ENCODE peak calls at places on chromosome 9, in nine cellular contexts. J is mucosa of descending colon, B is Karpas-422, M is transverse colon, X is PC-3, R is T-helper 17 cell, A is H1, Y is A549, T is OCI-LY7. H is an unnamed sample. For H3K9me3, the result is how much of the 10 kb centered on the place peaks cover.

GRCh38 chr9:36959681-36960574 is 74.1 kb downstream of the PAX5 start:
- DNase-seq in M (no peak), Y (no peak), B (no peak), T (no peak), X (no peak), A (no peak), J (no peak), R (no peak), H (no peak)

GRCh38 chr9:87703636-87704276 is 22.2 kb upstream of the CTSL start:
- DNase-seq in T (no peak), M (no peak), R (no peak), Y (no peak), X (peak), J (no peak), A (no peak), B (no peak), H (no peak)

GRCh38 chr9:69594180-69594579 is 78.0 kb downstream of the APBA1 start:
- DNase-seq in Y (no peak), T (no peak), M (no peak), J (no peak), R (no peak), B (no peak), A (no peak), X (no peak), H (no peak)

GRCh38 chr9:37998881-37999311 is 70.1 kb downstream of the SHB start:
- DNase-seq in B (peak), J (no peak), T (no peak), R (no peak), M (no peak), Y (no peak), X (no peak), A (no peak), H (no peak)

GRCh38 chr9:134328841-134329575 is 2.8 kb downstream of the RXRA start:
- DNase-seq in B (no peak), R (no peak), T (no peak), M (peak), Y (no peak), J (peak), A (no peak), X (no peak), H (no peak)

GRCh38 chr9:98989036-98990000 is 45.6 kb downstream of the COL15A1 start:
- DNase-seq in M (peak), Y (peak), T (peak), R (no peak), A (no peak), X (peak), J (no peak), B (peak), H (no peak)

GRCh38 chr9:117074782-117075510 is 339.9 kb downstream of the ASTN2 start:
- DNase-seq in T (no peak), B (no peak), R (no peak), Y (no peak), M (no peak), J (no peak), X (no peak), A (no peak), H (no peak)

GRCh38 chr9:30846644-30847043 is 1537.8 kb upstream of the ACO1 start:
- DNase-seq in B (no peak), X (no peak), Y (no peak), A (no peak), J (no peak), M (no peak), T (no peak), R (no peak), H (no peak)

GRCh38 chr9:16133556-16134227 is 580.8 kb downstream of the CCDC171 start:
- DNase-seq in B (peak), Y (peak), J (peak), M (peak), T (peak), X (peak), A (no peak), R (no peak), H (no peak)

GRCh38 chr9:92990461-92990860 is 43.1 kb downstream of the FGD3 start:
- DNase-seq in A (no peak), T (no peak), M (no peak), J (no peak), R (no peak), Y (no peak), X (no peak), B (no peak), H (no peak)

GRCh38 chr9:120389867-120390266 is 190.1 kb downstream of the CDK5RAP2 start:
- DNase-seq in T (no peak), B (no peak), R (no peak), Y (no peak), M (no peak), J (no peak), A (no peak), X (no peak), H (no peak)

GRCh38 chr9:89872426-89872912 is 267.7 kb downstream of the GADD45G start:
- DNase-seq in T (no peak), J (no peak), A (no peak), R (no peak), X (no peak), Y (no peak), B (no peak), M (no peak), H (no peak)

GRCh38 chr9:78707481-78707977 is 410.6 kb downstream of the PSAT1 start:
- DNase-seq in X (peak), Y (no peak), M (no peak), R (no peak), T (no peak), A (no peak), B (peak), J (no peak), H (no peak)

GRCh38 chr9:88535932-88536324 is 950 bp downstream of the NXNL2 start:
- DNase-seq in T (no peak), R (no peak), J (peak), M (no peak), B (no peak), Y (no peak), A (no peak), X (no peak), H (no peak)

GRCh38 chr9:96073531-96074284 is 198.2 kb downstream of the ERCC6L2 start:
- DNase-seq in Y (no peak), A (no peak), T (no peak), X (peak), J (no peak), B (no peak), M (no peak), R (no peak), H (no peak)

GRCh38 chr9:79858509-79858908 is 286.7 kb downstream of the TLE4 start:
- DNase-seq in M (no peak), T (no peak), X (peak), R (no peak), A (no peak), J (no peak), B (peak), Y (peak), H (no peak)

GRCh38 chr9:124869466-124869985 is 7.6 kb downstream of the ARPC5L start:
- DNase-seq in X (peak), B (peak), T (peak), Y (no peak), J (peak), A (no peak), M (peak), R (peak), H (peak)

GRCh38 chr9:72383978-72384709 is 19.1 kb upstream of the ZFAND5 start:
- DNase-seq in X (peak), R (no peak), A (no peak), B (no peak), J (no peak), M (no peak), Y (no peak), T (no peak), H (no peak)

GRCh38 chr9:125376261-125377226 is 114.9 kb downstream of the GAPVD1 start:
- DNase-seq in Y (no peak), R (no peak), X (no peak), J (no peak), T (no peak), B (no peak), M (no peak), A (no peak), H (no peak)

GRCh38 chr9:98775831-98776441 is 20.4 kb downstream of the ANKS6 start:
- DNase-seq in M (no peak), J (no peak), R (no peak), X (peak), A (no peak), Y (peak), T (peak), B (peak), H (no peak)

GRCh38 chr9:6302417-6302816 is 25.8 kb upstream of the TPD52L3 start:
- DNase-seq in T (no peak), Y (no peak), X (peak), B (no peak), A (no peak), J (no peak), R (no peak), M (no peak), H (no peak)

GRCh38 chr9:114370251-114370984 is 17.4 kb downstream of the AKNA start:
- DNase-seq in A (no peak), T (peak), B (no peak), R (no peak), Y (no peak), X (no peak), J (no peak), M (no peak), H (no peak)

GRCh38 chr9:34892886-34893285 is 65.2 kb upstream of the PHF24 start:
- DNase-seq in A (no peak), B (no peak), M (no peak), X (no peak), J (no peak), Y (no peak), T (no peak), R (no peak), H (no peak)
- H3K9me3 ChIP-seq in A (under half), B (under half), M (under half), X (under half), J (under half), Y (under half), T (under half), R (under half), H (under half)

DNA sequence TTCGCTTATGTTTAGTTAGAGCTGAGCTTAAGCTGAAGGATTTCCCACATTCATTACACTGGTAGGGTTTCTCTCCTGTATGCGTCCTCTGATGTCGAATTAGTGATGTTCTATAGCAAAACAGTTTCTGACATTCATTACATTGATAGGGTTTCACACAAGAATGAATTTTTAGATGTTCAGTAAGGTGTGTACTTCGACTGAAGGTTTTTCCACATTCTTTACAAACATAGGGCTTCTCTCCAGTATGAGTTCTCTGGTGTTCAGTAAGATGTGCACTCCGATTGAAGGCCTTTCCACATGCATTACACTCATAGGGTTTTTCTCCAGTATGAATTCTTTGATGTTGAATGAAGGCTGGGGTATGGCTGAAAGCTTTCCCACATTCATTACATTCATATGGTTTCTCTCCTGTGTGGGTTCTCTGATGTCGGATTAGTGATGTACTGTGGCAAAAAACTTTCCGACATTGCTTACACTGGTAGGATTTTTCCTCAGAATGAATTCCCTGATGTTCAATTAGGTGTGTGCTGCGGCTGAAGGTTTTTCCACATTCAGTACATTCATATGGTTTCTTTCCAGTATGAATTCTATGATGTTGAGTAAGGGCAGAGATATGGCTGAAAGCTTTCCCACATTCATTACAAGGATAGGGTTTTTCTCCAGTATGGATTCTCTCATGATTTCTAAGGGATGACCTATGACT is 14.6 kb downstream of the ZNF883 start:
- DNase-seq in T (no peak), Y (no peak), B (no peak), X (no peak), M (no peak), R (no peak), A (no peak), J (no peak), H (no peak)
- H3K9me3 ChIP-seq in T (under half), Y (half or more), B (under half), X (under half), M (half or more), R (under half), A (half or more), J (half or more), H (under half)

DNA sequence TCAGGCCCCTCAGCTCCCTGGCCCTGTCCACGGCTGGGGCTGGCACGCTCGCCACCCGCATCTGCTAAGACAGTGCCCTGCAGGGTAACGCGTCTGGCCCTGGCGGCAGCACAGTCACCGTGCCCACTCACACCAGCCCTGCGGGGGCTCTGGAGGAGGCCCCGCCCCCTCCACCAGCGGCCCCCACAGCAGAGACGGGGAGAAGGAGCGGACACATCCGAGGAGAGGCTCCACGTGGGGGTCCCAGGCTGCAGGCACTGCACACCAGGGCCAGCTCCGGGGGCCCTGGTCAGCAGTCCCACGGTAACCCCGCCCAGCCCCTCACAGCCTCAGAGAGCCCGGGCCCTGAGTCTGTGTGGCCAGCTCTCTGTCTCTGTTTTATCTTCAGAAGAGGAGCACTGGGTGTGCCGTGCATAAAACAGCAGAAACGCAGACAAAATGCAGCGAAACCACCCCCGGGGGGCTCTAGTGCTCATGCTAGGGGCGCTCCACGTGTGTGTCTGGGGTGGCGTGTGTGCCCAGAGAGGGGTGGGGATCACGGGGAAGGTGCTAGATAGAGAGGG is 47.5 kb upstream of the NRARP start:
- DNase-seq in T (no peak), J (no peak), Y (no peak), M (no peak), A (no peak), B (no peak), X (no peak), R (no peak), H (no peak)
- H3K9me3 ChIP-seq in T (under half), J (under half), Y (under half), M (under half), A (half or more), B (under half), X (under half), R (under half), H (under half)

DNA sequence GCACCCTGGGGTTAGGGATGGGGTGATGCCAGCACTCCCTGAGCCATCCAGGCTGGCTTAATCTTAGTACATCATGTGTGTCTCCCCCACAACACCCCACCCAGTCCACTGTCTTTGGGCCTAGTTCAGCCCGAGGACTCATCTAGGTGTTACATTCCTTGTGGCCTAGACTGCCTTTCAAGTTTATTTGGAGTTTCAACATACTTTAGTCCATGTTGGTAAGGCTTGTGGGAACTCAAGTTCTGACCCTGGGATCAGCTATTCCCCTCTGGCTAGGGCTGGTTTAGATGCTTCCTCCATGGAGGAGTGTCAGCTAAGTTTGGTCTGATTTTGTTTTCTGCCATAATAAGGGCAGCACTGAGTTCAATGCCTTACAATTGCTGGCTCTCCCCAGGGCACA is 302.4 kb downstream of the SMARCA2 start:
- DNase-seq in R (no peak), B (no peak), M (no peak), X (no peak), A (no peak), J (no peak), T (no peak), Y (no peak), H (no peak)
- H3K9me3 ChIP-seq in R (under half), B (under half), M (under half), X (under half), A (under half), J (under half), T (under half), Y (under half), H (under half)

H was measured in CD8-positive, alpha-beta T cell.